ENCODE peak calls at places on chromosome 22, in nine cellular contexts. Z, X, O, K, L, D, T, R and V are unnamed samples.
A peak's percentile ranks its signal among the peaks of the same experiment; 100 is the strongest.

GRCh38 chr22:42688914-42689275 is 31.8 kb downstream of the A4GALT start:
- DNase-seq in X (no peak), Z (no peak), L (peak; percentile 96), D (no peak), R (no peak), K (no peak), O (no peak), T (no peak), V (no peak)

GRCh38 chr22:19974233-19974861 is 32.7 kb upstream of the TXNRD2 start:
- DNase-seq in Z (no peak), L (no peak), D (peak; percentile 37), K (peak; percentile 9), O (peak; percentile 97), R (peak; percentile 33), T (no peak), X (peak; percentile 92), V (no peak)

GRCh38 chr22:39529487-39529851 is 3.1 kb downstream of the RPS19BP1 start:
- DNase-seq in L (no peak), O (no peak), Z (no peak), D (no peak), R (no peak), X (no peak), T (no peak), K (no peak), V (no peak)

GRCh38 chr22:48137640-48138039 is 1375.2 kb downstream of the TBC1D22A start:
- DNase-seq in T (no peak), X (no peak), O (no peak), D (no peak), R (no peak), L (no peak), K (no peak), Z (no peak), V (no peak)

GRCh38 chr22:41380993-41381328 is 781 bp upstream of the TEF start:
- DNase-seq in L (no peak), T (peak; percentile 72), K (peak; percentile 81), D (no peak), Z (no peak), R (no peak), O (no peak), X (no peak), V (no peak)

GRCh38 chr22:46935506-46936377 is 173.3 kb downstream of the TBC1D22A start:
- DNase-seq in X (no peak), O (no peak), L (peak; percentile 75), D (no peak), R (no peak), T (no peak), K (no peak), Z (no peak), V (no peak)

GRCh38 chr22:24554316-24555159 is at the start of gene GUCD1:
- DNase-seq in R (no peak), Z (peak; percentile 7), D (peak; percentile 39), L (no peak), K (peak; percentile 25), T (no peak), O (peak; percentile 39), X (peak; percentile 36), V (no peak)

GRCh38 chr22:49398646-49399045 is 429.0 kb downstream of the BRD1 start:
- DNase-seq in L (peak; percentile 51), K (no peak), Z (no peak), D (no peak), R (no peak), O (no peak), X (no peak), T (no peak), V (no peak)

GRCh38 chr22:47850644-47851151 is 1088.2 kb downstream of the TBC1D22A start:
- DNase-seq in K (no peak), R (no peak), T (no peak), L (no peak), X (no peak), D (no peak), Z (no peak), O (no peak), V (no peak)

GRCh38 chr22:47291565-47292495 is 529.4 kb downstream of the TBC1D22A start:
- DNase-seq in T (no peak), R (no peak), D (no peak), O (no peak), K (no peak), L (no peak), X (no peak), Z (no peak), V (no peak)

GRCh38 chr22:27252282-27253049 is 549.1 kb downstream of the MN1 start:
- DNase-seq in K (no peak), D (no peak), R (no peak), T (peak; percentile 67), X (no peak), Z (no peak), O (no peak), L (no peak), V (no peak)